ENCODE peak calls at places on chromosome 18, in eight cellular contexts. H is GM13977; D is breast epithelium; P is gastrocnemius medialis; K is stimulated activated CD8-positive, alpha-beta memory T cell treated with anti-CD3 and anti-CD28 coated beads, Interleukin-12 subunit alpha, Interleukin-12 subunit beta, amount 100 ng/mL, for 1 hour; Z is mesendoderm; R is fibroblast of pulmonary artery; W is HuH-7.5. O is an unnamed sample.

GRCh38 chr18:13276530-13277520 is 58.3 kb downstream of the LDLRAD4 start:
- DNase-seq in H (no peak), D (no peak), P (no peak), K (no peak), Z (peak), R (no peak), W (no peak), O (no peak)

GRCh38 chr18:22987547-22988182 is 54.5 kb downstream of the RBBP8 start:
- DNase-seq in H (no peak), D (no peak), P (no peak), K (no peak), Z (no peak), R (no peak), W (no peak), O (no peak)

GRCh38 chr18:68263481-68263880 is 451.4 kb downstream of the TMX3 start:
- DNase-seq in H (no peak), D (no peak), P (no peak), K (no peak), Z (no peak), R (peak), W (no peak), O (no peak)

GRCh38 chr18:37570336-37570930 is 4.8 kb upstream of the CELF4 start:
- DNase-seq in H (no peak), D (no peak), P (no peak), K (no peak), Z (peak), R (no peak), W (no peak), O (no peak)

GRCh38 chr18:41842886-41843285 is 112.1 kb upstream of the PIK3C3 start:
- DNase-seq in H (no peak), D (no peak), P (no peak), K (no peak), Z (no peak), R (peak), W (no peak), O (no peak)

GRCh38 chr18:77967071-77967470 is 717.4 kb downstream of the GALR1 start:
- DNase-seq in H (no peak), D (no peak), P (no peak), K (no peak), Z (no peak), R (no peak), W (no peak), O (no peak)

GRCh38 chr18:10322408-10322807 is 132.0 kb upstream of the APCDD1 start:
- DNase-seq in H (no peak), D (no peak), P (no peak), K (no peak), Z (no peak), R (no peak), W (no peak), O (no peak)

GRCh38 chr18:46042571-46043123 is 29.4 kb downstream of the PSTPIP2 start:
- DNase-seq in H (no peak), D (no peak), P (no peak), K (no peak), Z (peak), R (peak), W (no peak), O (no peak)

GRCh38 chr18:58466636-58467205 is 162.2 kb downstream of the ALPK2 start:
- DNase-seq in H (no peak), D (no peak), P (no peak), K (no peak), Z (no peak), R (no peak), W (no peak), O (no peak)

GRCh38 chr18:77393519-77393918 is 143.9 kb downstream of the GALR1 start:
- DNase-seq in H (no peak), D (no peak), P (no peak), K (no peak), Z (no peak), R (no peak), W (no peak), O (no peak)

GRCh38 chr18:48732767-48733424 is 194.1 kb downstream of the CTIF start:
- DNase-seq in H (peak), D (no peak), P (no peak), K (no peak), Z (no peak), R (no peak), W (no peak), O (no peak)

O was measured in putamen.